ENCODE peak calls at places on chromosomes 1 and 21, in five cellular contexts. Z is iPS-NIHi11, R is HFF-Myc, C is heart left ventricle, A is NCI-H1417. U is an unnamed sample.
A peak's percentile ranks its signal among the peaks of the same experiment; 100 is the strongest.

GRCh38 chr1:88774151-88774556 is 90.1 kb downstream of the PKN2 start:
- DNase-seq in Z (peak; percentile 29), R (no peak), C (no peak), A (no peak), U (no peak)

GRCh38 chr1:109906839-109907180 is 3.8 kb upstream of the CSF1 start:
- DNase-seq in Z (no peak), R (no peak), C (no peak), A (no peak), U (no peak)

GRCh38 chr1:54604572-54605370 is 18.6 kb downstream of the FAM151A start:
- DNase-seq in Z (no peak), R (no peak), C (no peak), A (peak; percentile 51), U (no peak)

GRCh38 chr1:204480515-204480914 is 14.1 kb downstream of the PIK3C2B start:
- DNase-seq in Z (no peak), R (no peak), C (peak; percentile 37), A (no peak), U (no peak)

GRCh38 chr1:167617100-167617949 is 12.7 kb upstream of the RCSD1 start:
- DNase-seq in Z (peak; percentile 74), R (no peak), C (peak; percentile 56), A (no peak), U (no peak)

GRCh38 chr1:20430355-20431290 is 55.4 kb downstream of the CAMK2N1 start:
- DNase-seq in Z (peak; percentile 92), R (no peak), C (no peak), A (peak; percentile 68), U (peak; percentile 75)

GRCh38 chr1:232682248-232682647 is 52.3 kb upstream of the SIPA1L2 start:
- DNase-seq in Z (no peak), R (no peak), C (no peak), A (no peak), U (no peak)

GRCh38 chr1:153791856-153792253 is 16.6 kb downstream of the SLC27A3 start:
- DNase-seq in Z (no peak), R (no peak), C (no peak), A (no peak), U (no peak)

GRCh38 chr1:215523128-215523861 is 43.8 kb upstream of the KCTD3 start:
- DNase-seq in Z (no peak), R (no peak), C (no peak), A (peak; percentile 63), U (no peak)

GRCh38 chr1:44894591-44894990 is 51.5 kb upstream of the PTCH2 start:
- DNase-seq in Z (no peak), R (peak; percentile 61), C (no peak), A (no peak), U (no peak)

GRCh38 chr1:12507631-12508030 is 110.4 kb downstream of the DHRS3 start:
- DNase-seq in Z (no peak), R (no peak), C (no peak), A (no peak), U (no peak)

GRCh38 chr1:228313536-228314277 is 92.9 kb downstream of the TRIM11 start:
- DNase-seq in Z (no peak), R (no peak), C (peak; percentile 5), A (no peak), U (no peak)

GRCh38 chr21:20592482-20592881 is 405.7 kb upstream of the NCAM2 start:
- DNase-seq in Z (no peak), R (peak; percentile 74), C (no peak), A (no peak), U (no peak)

GRCh38 chr1:247494746-247495145 is 36.8 kb upstream of the OR2B11 start:
- DNase-seq in Z (no peak), R (no peak), C (no peak), A (no peak), U (no peak)

GRCh38 chr1:68136187-68136586 is 85.8 kb upstream of the DIRAS3 start:
- DNase-seq in Z (no peak), R (no peak), C (no peak), A (no peak), U (no peak)

GRCh38 chr1:114320586-114320985 is 166.9 kb upstream of the SYT6 start:
- DNase-seq in Z (no peak), R (no peak), C (no peak), A (no peak), U (no peak)

GRCh38 chr1:3905266-3905952 is 5.3 kb upstream of the C1orf174 start:
- DNase-seq in Z (no peak), R (no peak), C (no peak), A (no peak), U (no peak)

GRCh38 chr1:55428944-55429931 is 214.1 kb upstream of the USP24 start:
- DNase-seq in Z (peak; percentile 49), R (peak; percentile 90), C (peak; percentile 12), A (no peak), U (no peak)

GRCh38 chr1:244865820-244866219 is 1.5 kb upstream of the HNRNPU start:
- DNase-seq in Z (no peak), R (no peak), C (no peak), A (no peak), U (no peak)

GRCh38 chr1:157090771-157091170 is 8.8 kb downstream of the ETV3L start:
- DNase-seq in Z (no peak), R (no peak), C (no peak), A (no peak), U (peak; percentile 20)

GRCh38 chr21:41932191-41932575 is 21.6 kb downstream of the C2CD2 start:
- DNase-seq in Z (no peak), R (peak; percentile 47), C (no peak), A (no peak), U (no peak)

GRCh38 chr1:10759413-10760200 is 36.8 kb downstream of the CASZ1 start:
- DNase-seq in Z (no peak), R (no peak), C (no peak), A (no peak), U (no peak)

GRCh38 chr1:23613191-23614126 is 54.2 kb upstream of the ID3 start:
- DNase-seq in Z (no peak), R (no peak), C (no peak), A (peak; percentile 49), U (no peak)

GRCh38 chr1:7962011-7962335 is 462 bp downstream of the PARK7 start:
- DNase-seq in Z (no peak), R (no peak), C (no peak), A (no peak), U (no peak)

GRCh38 chr1:114286179-114286578 is 132.5 kb upstream of the SYT6 start:
- DNase-seq in Z (no peak), R (no peak), C (no peak), A (no peak), U (no peak)

GRCh38 chr1:150765229-150765976 is at the start of gene CTSS:
- DNase-seq in Z (no peak), R (peak; percentile 25), C (no peak), A (no peak), U (no peak)

GRCh38 chr1:3762873-3763228 is 9.7 kb upstream of the SMIM1 start:
- DNase-seq in Z (no peak), R (no peak), C (no peak), A (no peak), U (no peak)

GRCh38 chr1:183873642-183874041 is 68.7 kb downstream of the RGL1 start:
- DNase-seq in Z (no peak), R (no peak), C (no peak), A (peak; percentile 52), U (no peak)

GRCh38 chr1:29981586-29982239 is 741.7 kb downstream of the MATN1 start:
- DNase-seq in Z (no peak), R (no peak), C (no peak), A (no peak), U (no peak)

GRCh38 chr1:7079637-7080036 is 294.4 kb downstream of the CAMTA1 start:
- DNase-seq in Z (no peak), R (no peak), C (no peak), A (peak; percentile 7), U (no peak)

GRCh38 chr1:9161963-9162362 is 33.1 kb upstream of the GPR157 start:
- DNase-seq in Z (no peak), R (no peak), C (no peak), A (no peak), U (peak; percentile 23)

GRCh38 chr1:93556291-93556690 is 108.4 kb downstream of the FNBP1L start:
- DNase-seq in Z (no peak), R (no peak), C (no peak), A (peak; percentile 59), U (peak; percentile 45)

GRCh38 chr1:41447995-41448770 is 36.3 kb downstream of the EDN2 start:
- DNase-seq in Z (no peak), R (no peak), C (no peak), A (peak; percentile 49), U (no peak)

GRCh38 chr1:5947071-5947821 is 45.0 kb downstream of the NPHP4 start:
- DNase-seq in Z (no peak), R (no peak), C (no peak), A (no peak), U (no peak)

GRCh38 chr21:16597768-16598167 is 868.0 kb downstream of the USP25 start:
- DNase-seq in Z (no peak), R (no peak), C (no peak), A (no peak), U (no peak)

GRCh38 chr1:228407118-228408040 is 744 bp upstream of the TRIM11 start:
- DNase-seq in Z (no peak), R (no peak), C (no peak), A (no peak), U (peak; percentile 35)

GRCh38 chr1:93845554-93846150 is 33.4 kb downstream of the DNTTIP2 start:
- DNase-seq in Z (peak; percentile 18), R (peak; percentile 43), C (no peak), A (peak; percentile 81), U (no peak)

GRCh38 chr1:220370041-220370700 is 97.9 kb upstream of the RAB3GAP2 start:
- DNase-seq in Z (peak; percentile 15), R (peak; percentile 96), C (peak; percentile 14), A (peak; percentile 43), U (peak; percentile 55)